ENCODE peak calls at places on chromosome 14, in four cellular contexts. X, H, Q and L are unnamed samples.
A peak's percentile ranks its signal among the peaks of the same experiment; 100 is the strongest.

GRCh38 chr14:51828017-51828797 is 32.2 kb upstream of the GNG2 start:
- DNase-seq in X (peak; percentile 62), H (peak; percentile 82), Q (no peak), L (no peak)

GRCh38 chr14:50874842-50875241 is 3.0 kb downstream of the ABHD12B start:
- DNase-seq in X (no peak), H (peak; percentile 66), Q (peak; percentile 9), L (no peak)

GRCh38 chr14:36905272-36906046 is 243.8 kb downstream of the PAX9 start:
- DNase-seq in X (no peak), H (peak; percentile 97), Q (no peak), L (no peak)

GRCh38 chr14:52802597-52802996 is 11.2 kb upstream of the GNPNAT1 start:
- DNase-seq in X (peak; percentile 92), H (no peak), Q (no peak), L (no peak)

GRCh38 chr14:91142214-91142668 is 28.4 kb downstream of the DGLUCY start:
- DNase-seq in X (no peak), H (no peak), Q (no peak), L (no peak)

GRCh38 chr14:105846312-105846711 is 319.9 kb downstream of the TMEM121 start:
- DNase-seq in X (no peak), H (no peak), Q (no peak), L (no peak)

GRCh38 chr14:105142651-105143450 is 25.7 kb downstream of the JAG2 start:
- DNase-seq in X (no peak), H (no peak), Q (no peak), L (no peak)

GRCh38 chr14:24243336-24243836 is 963 bp upstream of the TINF2 start:
- DNase-seq in X (no peak), H (peak; percentile 64), Q (peak; percentile 35), L (no peak)

GRCh38 chr14:55744321-55744720 is 164.3 kb downstream of the KTN1 start:
- DNase-seq in X (no peak), H (no peak), Q (no peak), L (no peak)

GRCh38 chr14:89212386-89213235 is 204.4 kb downstream of the FOXN3 start:
- DNase-seq in X (no peak), H (peak; percentile 54), Q (no peak), L (no peak)

GRCh38 chr14:55540847-55541773 is 38.9 kb upstream of the KTN1 start:
- DNase-seq in X (peak; percentile 37), H (no peak), Q (no peak), L (no peak)

GRCh38 chr14:72736348-72736747 is 157.6 kb downstream of the DPF3 start:
- DNase-seq in X (peak; percentile 83), H (no peak), Q (no peak), L (no peak)

GRCh38 chr14:99441918-99442317 is 38.7 kb downstream of the SETD3 start:
- DNase-seq in X (no peak), H (no peak), Q (no peak), L (no peak)

GRCh38 chr14:76264384-76264783 is 111.6 kb upstream of the ESRRB start:
- DNase-seq in X (no peak), H (no peak), Q (no peak), L (no peak)

GRCh38 chr14:102556098-102556677 is 36.3 kb upstream of the RCOR1 start:
- DNase-seq in X (no peak), H (no peak), Q (no peak), L (no peak)

GRCh38 chr14:64117671-64118402 is 176.3 kb downstream of the ESR2 start:
- DNase-seq in X (peak; percentile 28), H (no peak), Q (no peak), L (no peak)

GRCh38 chr14:73789996-73790581 is 61.5 kb upstream of the PTGR2 start:
- DNase-seq in X (peak; percentile 97), H (peak; percentile 11), Q (no peak), L (no peak)

GRCh38 chr14:99678198-99678597 is 5.9 kb upstream of the CYP46A1 start:
- DNase-seq in X (no peak), H (no peak), Q (no peak), L (no peak)

GRCh38 chr14:44392984-44393383 is 114.1 kb downstream of the FSCB start:
- DNase-seq in X (no peak), H (no peak), Q (no peak), L (no peak)

GRCh38 chr14:104536942-104537612 is 42.5 kb upstream of the C14orf180 start:
- DNase-seq in X (peak; percentile 40), H (no peak), Q (no peak), L (no peak)

GRCh38 chr14:30295980-30296379 is 263.0 kb upstream of the G2E3 start:
- DNase-seq in X (no peak), H (peak; percentile 89), Q (no peak), L (peak; percentile 82)

GRCh38 chr14:67313153-67313552 is 46.5 kb downstream of the ATP6V1D start:
- DNase-seq in X (no peak), H (peak; percentile 31), Q (no peak), L (no peak)

GRCh38 chr14:81144811-81145598 is 75.8 kb downstream of the GTF2A1 start:
- DNase-seq in X (no peak), H (peak; percentile 73), Q (no peak), L (no peak)

GRCh38 chr14:21057803-21058675 is at the start of gene RNASE8:
- DNase-seq in X (peak; percentile 35), H (no peak), Q (no peak), L (no peak)

GRCh38 chr14:22271838-22272237 is 317.2 kb downstream of the DAD1 start:
- DNase-seq in X (no peak), H (no peak), Q (no peak), L (no peak)

GRCh38 chr14:54794148-54794547 is 108.5 kb downstream of the GCH1 start:
- DNase-seq in X (no peak), H (no peak), Q (no peak), L (no peak)

GRCh38 chr14:54683882-54684794 is 117.2 kb downstream of the SAMD4A start:
- DNase-seq in X (peak; percentile 80), H (no peak), Q (no peak), L (no peak)

GRCh38 chr14:103367995-103368394 is 17.2 kb upstream of the MARK3 start:
- DNase-seq in X (peak; percentile 31), H (no peak), Q (no peak), L (no peak)

GRCh38 chr14:100586520-100587247 is 533 bp downstream of the BEGAIN start:
- DNase-seq in X (no peak), H (peak; percentile 90), Q (no peak), L (peak; percentile 67)

GRCh38 chr14:74427651-74428050 is 1.6 kb upstream of the SYNDIG1L start:
- DNase-seq in X (no peak), H (no peak), Q (no peak), L (no peak)